ENCODE peak calls at places on chromosomes 7 and 10, in five cellular contexts. C, W, T, Y and U are unnamed samples. For H3K27me3, the result is how much of the 10 kb centered on the place peaks cover.

GRCh38 chr7:47332681-47333080 is 249.2 kb downstream of the TNS3 start:
- DNase-seq in C (no peak), W (no peak), T (no peak), Y (no peak), U (no peak)

GRCh38 chr7:143733876-143734275 is 23.6 kb downstream of the CTAGE6 start:
- DNase-seq in C (no peak), W (no peak), T (no peak), Y (no peak), U (no peak)

GRCh38 chr10:132129431-132129830 is 57.3 kb upstream of the DPYSL4 start:
- DNase-seq in C (no peak), W (no peak), T (no peak), Y (peak), U (no peak)

GRCh38 chr10:69864321-69864720 is 62.6 kb downstream of the COL13A1 start:
- DNase-seq in C (no peak), W (no peak), T (no peak), Y (no peak), U (no peak)

GRCh38 chr10:80487791-80488538 is 33.9 kb downstream of the TSPAN14 start:
- DNase-seq in C (no peak), W (no peak), T (no peak), Y (no peak), U (no peak)

GRCh38 chr10:70853031-70853430 is 35.3 kb downstream of the PCBD1 start:
- DNase-seq in C (no peak), W (no peak), T (no peak), Y (no peak), U (no peak)

GRCh38 chr10:132390455-132391371 is 6.3 kb upstream of the PWWP2B start:
- DNase-seq in C (no peak), W (no peak), T (peak), Y (no peak), U (no peak)

GRCh38 chr7:101957733-101958525 is 140.5 kb downstream of the CUX1 start:
- DNase-seq in C (no peak), W (no peak), T (no peak), Y (no peak), U (no peak)

GRCh38 chr10:92849234-92849525 is 860 bp downstream of the EXOC6 start:
- DNase-seq in C (no peak), W (no peak), T (no peak), Y (no peak), U (no peak)

GRCh38 chr7:739964-740942 is 13.2 kb upstream of the PRKAR1B start:
- DNase-seq in C (no peak), W (no peak), T (peak), Y (no peak), U (peak)

GRCh38 chr7:28483868-28484267 is 71.5 kb downstream of the CREB5 start:
- DNase-seq in C (no peak), W (no peak), T (no peak), Y (no peak), U (no peak)

GRCh38 chr10:69567920-69568319 is 5.3 kb downstream of the NEUROG3 start:
- DNase-seq in C (no peak), W (peak), T (peak), Y (peak), U (peak)

GRCh38 chr7:8178353-8178752 is 83.6 kb downstream of the ICA1 start:
- DNase-seq in C (no peak), W (no peak), T (no peak), Y (no peak), U (no peak)
- TF ChIP-seq CTCF in C (no peak), W (no peak), T (no peak), Y (no peak), U (no peak)

GRCh38 chr10:11444148-11444516 is 167.3 kb downstream of the USP6NL start:
- DNase-seq in C (no peak), W (no peak), T (no peak), Y (no peak), U (no peak)
- H3K27me3 ChIP-seq in C (under half), W (under half), T (under half), Y (under half), U (under half)

DNA sequence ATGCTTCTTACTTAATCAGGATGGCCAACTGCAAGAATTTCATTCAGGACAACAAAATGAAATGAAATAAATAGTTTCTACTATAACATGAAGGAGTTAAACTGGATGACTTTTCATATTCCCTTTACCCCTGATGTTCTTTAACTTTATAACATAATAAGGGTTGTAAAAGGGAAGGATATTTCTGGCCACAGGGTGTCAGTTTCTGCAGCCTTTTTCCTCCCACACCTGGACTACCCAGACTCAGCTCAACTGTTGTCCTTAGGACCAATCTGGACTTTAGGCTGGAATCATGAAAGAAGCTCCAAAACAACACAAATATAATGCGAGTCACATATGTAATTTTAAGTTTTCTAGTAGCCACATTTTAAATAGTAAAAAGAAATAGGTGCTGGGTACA is 43.4 kb downstream of the PRPS1L1 start:
- DNase-seq in C (no peak), W (no peak), T (no peak), Y (no peak), U (no peak)
- TF ChIP-seq CTCF in C (no peak), W (peak), T (no peak), Y (no peak), U (no peak)

GRCh38 chr10:123149568-123150228 is 1.8 kb downstream of the HMX2 start:
- DNase-seq in C (peak), W (peak), T (no peak), Y (peak), U (no peak)
- H3K27me3 ChIP-seq in C (under half), W (half or more), T (under half), Y (half or more), U (under half)